ENCODE peak calls at places on chromosome 1, in seven cellular contexts. L is thoracic aorta; Q is stimulated activated CD8-positive, alpha-beta memory T cell treated with anti-CD3 and anti-CD28 coated beads, Interleukin-15, amount 100 ng/mL, for 24 hours; S is OCI-LY7; P is ureter; V is NCI-H510A treated with DMSO at 0.1 percent for 48 hours; C is HTR-8/SVneo. W is an unnamed sample.

GRCh38 chr1:206537141-206537540 is 29.8 kb downstream of the RASSF5 start:
- DNase-seq in L (no peak), Q (no peak), S (no peak), P (no peak), V (no peak), C (no peak), W (no peak)

GRCh38 chr1:53050310-53050709 is 11.7 kb upstream of the PODN start:
- DNase-seq in L (no peak), Q (no peak), S (no peak), P (no peak), V (no peak), C (no peak), W (no peak)

GRCh38 chr1:18066576-18066975 is 41.0 kb upstream of the IGSF21 start:
- DNase-seq in L (no peak), Q (no peak), S (no peak), P (no peak), V (no peak), C (no peak), W (no peak)

GRCh38 chr1:36212782-36213181 is 11.5 kb upstream of the THRAP3 start:
- DNase-seq in L (no peak), Q (no peak), S (peak), P (no peak), V (no peak), C (no peak), W (no peak)

GRCh38 chr1:9589144-9589718 is 520 bp downstream of the TMEM201 start:
- DNase-seq in L (no peak), Q (no peak), S (peak), P (no peak), V (peak), C (no peak), W (peak)

GRCh38 chr1:56330400-56331026 is 248.8 kb downstream of the PLPP3 start:
- DNase-seq in L (no peak), Q (no peak), S (no peak), P (no peak), V (no peak), C (no peak), W (no peak)

GRCh38 chr1:170619167-170620030 is 44.5 kb upstream of the PRRX1 start:
- DNase-seq in L (no peak), Q (no peak), S (no peak), P (no peak), V (peak), C (no peak), W (no peak)

GRCh38 chr1:49435291-49435690 is 588.5 kb downstream of the AGBL4 start:
- DNase-seq in L (no peak), Q (no peak), S (no peak), P (no peak), V (peak), C (no peak), W (no peak)

GRCh38 chr1:57156907-57157306 is 191.1 kb upstream of the C8B start:
- DNase-seq in L (no peak), Q (no peak), S (no peak), P (no peak), V (no peak), C (no peak), W (no peak)

GRCh38 chr1:39104158-39105060 is 78.3 kb downstream of the NDUFS5 start:
- DNase-seq in L (no peak), Q (no peak), S (no peak), P (no peak), V (peak), C (no peak), W (no peak)

GRCh38 chr1:15843826-15844572 is 3.5 kb upstream of the SPEN start:
- DNase-seq in L (no peak), Q (no peak), S (peak), P (no peak), V (peak), C (no peak), W (no peak)

GRCh38 chr1:245334827-245335490 is 180.2 kb downstream of the KIF26B start:
- DNase-seq in L (no peak), Q (no peak), S (no peak), P (no peak), V (no peak), C (no peak), W (no peak)

GRCh38 chr1:4796161-4796998 is 142.0 kb downstream of the AJAP1 start:
- DNase-seq in L (no peak), Q (no peak), S (peak), P (no peak), V (no peak), C (no peak), W (no peak)

GRCh38 chr1:21534674-21535378 is 25.6 kb downstream of the ALPL start:
- DNase-seq in L (no peak), Q (no peak), S (peak), P (peak), V (peak), C (no peak), W (no peak)

GRCh38 chr1:172637522-172637921 is 21.4 kb upstream of the FASLG start:
- DNase-seq in L (no peak), Q (no peak), S (no peak), P (no peak), V (no peak), C (peak), W (no peak)

GRCh38 chr1:194684636-194685035 is 1498.2 kb upstream of the B3GALT2 start:
- DNase-seq in L (no peak), Q (no peak), S (no peak), P (no peak), V (no peak), C (no peak), W (no peak)